ENCODE peak calls at places on chromosomes 4 and X, in ten cellular contexts. S is ovary, J is heart left ventricle, W is stomach, L is tibial nerve, I is A549, Q is HCT116, C is Peyer's patch, P is suprapubic skin, N is right lobe of liver. Y is an unnamed sample.

GRCh38 chr4:25953740-25954139 is 39.7 kb downstream of the SMIM20 start:
- DNase-seq in S (no peak), J (no peak), W (peak), L (no peak), I (peak), Q (peak), C (no peak), P (no peak), N (no peak), Y (no peak)

GRCh38 chr4:147057631-147057980 is 111.9 kb upstream of the TTC29 start:
- DNase-seq in S (no peak), J (no peak), W (no peak), L (no peak), I (no peak), Q (no peak), C (no peak), P (no peak), N (no peak), Y (no peak)

GRCh38 chr4:3700736-3701135 is 65.4 kb upstream of the ADRA2C start:
- DNase-seq in S (peak), J (peak), W (no peak), L (no peak), I (no peak), Q (no peak), C (no peak), P (peak), N (peak), Y (no peak)

GRCh38 chrX:8755116-8755515 is 23.2 kb upstream of the ANOS1 start:
- DNase-seq in S (no peak), J (no peak), W (no peak), L (no peak), I (peak), Q (no peak), C (no peak), P (no peak), N (no peak), Y (no peak)

GRCh38 chr4:86033171-86033570 is 326.7 kb downstream of the MAPK10 start:
- DNase-seq in S (no peak), J (peak), W (peak), L (no peak), I (no peak), Q (no peak), C (no peak), P (peak), N (no peak), Y (peak)

GRCh38 chrX:7347465-7347864 is 199.5 kb upstream of the PUDP start:
- DNase-seq in S (no peak), J (no peak), W (no peak), L (no peak), I (no peak), Q (no peak), C (no peak), P (no peak), N (no peak), Y (no peak)

GRCh38 chr4:25783943-25784342 is 78.8 kb downstream of the SEL1L3 start:
- DNase-seq in S (no peak), J (no peak), W (no peak), L (no peak), I (no peak), Q (no peak), C (no peak), P (no peak), N (no peak), Y (no peak)

GRCh38 chrX:106451933-106452332 is 159.8 kb upstream of the RADX start:
- DNase-seq in S (no peak), J (no peak), W (no peak), L (no peak), I (no peak), Q (no peak), C (no peak), P (no peak), N (no peak), Y (no peak)

GRCh38 chr4:120443111-120443510 is 376.5 kb upstream of the MAD2L1 start:
- DNase-seq in S (no peak), J (no peak), W (no peak), L (no peak), I (no peak), Q (no peak), C (no peak), P (no peak), N (no peak), Y (no peak)

GRCh38 chr4:16616981-16617380 is 281.5 kb downstream of the LDB2 start:
- DNase-seq in S (no peak), J (no peak), W (no peak), L (no peak), I (no peak), Q (no peak), C (no peak), P (no peak), N (no peak), Y (no peak)

GRCh38 chrX:18041656-18042055 is 179.0 kb downstream of the BEND2 start:
- DNase-seq in S (no peak), J (no peak), W (no peak), L (no peak), I (no peak), Q (no peak), C (no peak), P (no peak), N (no peak), Y (no peak)

GRCh38 chr4:11912886-11913285 is 484.2 kb upstream of the HS3ST1 start:
- DNase-seq in S (no peak), J (no peak), W (no peak), L (no peak), I (peak), Q (peak), C (no peak), P (no peak), N (no peak), Y (no peak)

GRCh38 chrX:40388441-40388840 is 192.3 kb upstream of the ATP6AP2 start:
- DNase-seq in S (no peak), J (no peak), W (no peak), L (no peak), I (no peak), Q (no peak), C (no peak), P (no peak), N (no peak), Y (no peak)

GRCh38 chrX:49171752-49172279 is at the start of gene PLP2:
- DNase-seq in S (peak), J (peak), W (peak), L (no peak), I (peak), Q (no peak), C (peak), P (peak), N (peak), Y (peak)

GRCh38 chr4:7153711-7154110 is 38.6 kb upstream of the SORCS2 start:
- DNase-seq in S (no peak), J (peak), W (no peak), L (no peak), I (no peak), Q (no peak), C (no peak), P (peak), N (no peak), Y (no peak)

GRCh38 chr4:183876268-183876934 is 28.7 kb upstream of the STOX2 start:
- DNase-seq in S (peak), J (peak), W (peak), L (no peak), I (peak), Q (no peak), C (peak), P (peak), N (peak), Y (peak)

GRCh38 chrX:21675931-21676330 is 17.8 kb upstream of the KLHL34 start:
- DNase-seq in S (no peak), J (no peak), W (no peak), L (no peak), I (no peak), Q (no peak), C (no peak), P (no peak), N (no peak), Y (no peak)

GRCh38 chrX:70039758-70040157 is 10.0 kb downstream of the AWAT2 start:
- DNase-seq in S (no peak), J (no peak), W (no peak), L (no peak), I (no peak), Q (no peak), C (no peak), P (no peak), N (no peak), Y (no peak)

GRCh38 chrX:30949554-30949953 is 60.5 kb upstream of the TAB3 start:
- DNase-seq in S (no peak), J (no peak), W (no peak), L (no peak), I (no peak), Q (no peak), C (no peak), P (no peak), N (no peak), Y (no peak)

GRCh38 chrX:55008571-55009358 is 8.6 kb downstream of the APEX2 start:
- DNase-seq in S (no peak), J (no peak), W (no peak), L (no peak), I (peak), Q (peak), C (no peak), P (no peak), N (no peak), Y (no peak)

GRCh38 chrX:38804481-38805293 is 3.4 kb downstream of the MID1IP1 start:
- DNase-seq in S (peak), J (peak), W (peak), L (no peak), I (peak), Q (no peak), C (peak), P (peak), N (peak), Y (peak)

GRCh38 chrX:20361890-20362262 is 95.2 kb upstream of the RPS6KA3 start:
- DNase-seq in S (no peak), J (no peak), W (no peak), L (no peak), I (peak), Q (no peak), C (no peak), P (no peak), N (no peak), Y (no peak)

GRCh38 chr4:74110670-74111069 is 11.7 kb upstream of the CXCL2 start:
- DNase-seq in S (no peak), J (no peak), W (no peak), L (no peak), I (no peak), Q (no peak), C (no peak), P (no peak), N (no peak), Y (no peak)

GRCh38 chr4:89119836-89120235 is 8.5 kb downstream of the TIGD2 start:
- DNase-seq in S (no peak), J (no peak), W (no peak), L (no peak), I (no peak), Q (no peak), C (no peak), P (no peak), N (no peak), Y (no peak)

GRCh38 chr4:119785963-119786362 is 157.4 kb upstream of the PDE5A start:
- DNase-seq in S (no peak), J (no peak), W (peak), L (no peak), I (peak), Q (peak), C (peak), P (no peak), N (no peak), Y (no peak)

GRCh38 chr4:156705291-156705690 is 266.3 kb downstream of the PDGFC start:
- DNase-seq in S (no peak), J (no peak), W (no peak), L (no peak), I (no peak), Q (no peak), C (no peak), P (no peak), N (no peak), Y (no peak)

GRCh38 chr4:25787891-25788331 is 74.9 kb downstream of the SEL1L3 start:
- DNase-seq in S (no peak), J (no peak), W (peak), L (no peak), I (no peak), Q (no peak), C (no peak), P (no peak), N (no peak), Y (no peak)

GRCh38 chr4:6909970-6910339 is 329 bp downstream of the TBC1D14 start:
- DNase-seq in S (peak), J (peak), W (no peak), L (no peak), I (no peak), Q (no peak), C (peak), P (no peak), N (peak), Y (no peak)

DNA sequence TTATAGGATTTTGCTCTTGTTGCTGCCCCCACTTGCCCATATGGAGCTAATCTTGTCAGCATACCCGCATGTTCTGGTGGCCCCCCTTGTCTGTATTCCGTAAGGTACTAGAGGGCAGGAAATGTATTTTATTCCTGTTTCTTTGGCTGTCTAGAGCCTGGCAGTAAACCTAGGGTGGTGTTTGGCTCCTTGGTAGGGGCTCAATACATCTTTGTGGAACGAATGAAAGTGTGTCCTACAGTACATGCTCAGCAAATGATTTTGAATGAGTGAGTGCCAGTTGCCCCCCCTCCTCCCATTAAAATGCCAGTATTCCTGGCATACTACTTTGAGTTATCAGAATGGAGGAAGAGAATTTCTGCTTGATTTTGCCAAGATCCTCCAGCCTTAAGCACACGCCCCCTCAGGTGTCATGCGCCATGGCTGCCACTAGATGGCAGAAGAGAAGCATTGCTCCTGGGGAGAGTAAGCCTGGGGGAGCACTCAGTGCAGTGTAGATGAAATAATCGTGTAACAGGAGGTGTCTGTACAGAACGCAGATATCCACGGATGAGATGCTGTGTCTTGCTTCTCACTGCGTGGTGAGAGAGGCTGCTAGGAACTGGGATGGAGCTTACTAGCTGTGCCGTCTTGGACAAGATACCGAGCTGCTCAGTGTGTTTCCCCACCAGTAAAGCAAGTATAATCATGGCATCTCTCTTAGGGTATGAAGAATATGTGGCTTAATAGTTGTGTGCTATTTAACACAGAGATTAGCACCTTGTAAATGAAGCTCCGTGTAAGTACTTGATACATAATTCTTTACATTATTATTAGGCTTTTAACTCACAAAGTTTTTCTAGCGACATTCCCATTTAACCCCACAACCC is 17.2 kb upstream of the RNF212 start:
- DNase-seq in S (peak), J (no peak), W (peak), L (peak), I (peak), Q (peak), C (peak), P (no peak), N (peak), Y (peak)
- TF ChIP-seq POLR2A in S (peak), J (no peak), W (no peak), L (no peak), I (no peak), Q (no peak), C (no peak), P (no peak), N (no peak), Y (no peak)

DNA sequence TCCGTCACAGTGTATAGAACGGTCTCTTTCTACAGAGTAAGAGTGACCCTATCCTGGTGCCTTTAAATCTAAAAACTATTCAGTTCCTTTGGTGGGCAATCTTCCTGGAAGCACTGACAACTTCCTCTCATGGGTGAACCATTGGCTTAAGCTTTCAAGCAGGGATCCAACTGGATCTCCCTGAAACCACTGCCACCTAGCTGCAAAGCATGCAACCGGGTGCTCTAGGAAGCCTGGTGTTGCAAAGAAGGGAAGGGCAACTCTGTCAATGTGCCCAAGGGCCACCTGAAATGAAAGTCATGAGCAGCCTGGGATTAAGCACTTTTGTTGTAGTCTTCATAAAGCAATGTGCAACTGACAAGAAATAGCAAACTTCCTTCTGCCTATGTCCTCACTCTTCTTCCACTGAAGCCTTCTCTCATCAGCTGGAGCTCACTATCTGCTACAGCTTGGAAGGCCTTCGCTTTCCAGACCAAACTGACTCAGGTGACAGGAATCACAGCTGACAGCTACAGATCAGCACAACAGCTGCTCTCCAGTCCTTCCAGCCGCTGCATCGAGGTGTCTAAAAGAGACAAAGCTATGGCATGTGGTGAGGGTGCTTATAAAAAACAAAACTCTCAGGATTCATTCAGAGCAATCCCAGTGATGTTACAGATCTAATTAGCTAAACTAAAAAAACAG is 46.1 kb downstream of the SETD7 start:
- DNase-seq in S (no peak), J (no peak), W (peak), L (no peak), I (peak), Q (no peak), C (no peak), P (no peak), N (peak), Y (no peak)
- TF ChIP-seq CTCF in S (no peak), J (peak), W (no peak), L (peak), I (peak), Q (no peak), C (peak), P (no peak), N (peak), Y (peak)

GRCh38 chr4:56859841-56860240 is 38.3 kb upstream of the SPINK2 start:
- DNase-seq in S (no peak), J (no peak), W (no peak), L (no peak), I (no peak), Q (no peak), C (no peak), P (no peak), N (no peak), Y (no peak)

GRCh38 chr4:56858302-56858644 is 36.8 kb upstream of the SPINK2 start:
- DNase-seq in S (no peak), J (no peak), W (no peak), L (no peak), I (no peak), Q (no peak), C (no peak), P (no peak), N (no peak), Y (no peak)

GRCh38 chr4:56860781-56861180 is 39.3 kb upstream of the SPINK2 start:
- DNase-seq in S (no peak), J (no peak), W (no peak), L (no peak), I (no peak), Q (no peak), C (no peak), P (no peak), N (no peak), Y (no peak)

GRCh38 chr4:56863441-56864129 is 42.1 kb upstream of the SPINK2 start:
- DNase-seq in S (no peak), J (no peak), W (no peak), L (no peak), I (no peak), Q (no peak), C (no peak), P (no peak), N (no peak), Y (no peak)

DNA sequence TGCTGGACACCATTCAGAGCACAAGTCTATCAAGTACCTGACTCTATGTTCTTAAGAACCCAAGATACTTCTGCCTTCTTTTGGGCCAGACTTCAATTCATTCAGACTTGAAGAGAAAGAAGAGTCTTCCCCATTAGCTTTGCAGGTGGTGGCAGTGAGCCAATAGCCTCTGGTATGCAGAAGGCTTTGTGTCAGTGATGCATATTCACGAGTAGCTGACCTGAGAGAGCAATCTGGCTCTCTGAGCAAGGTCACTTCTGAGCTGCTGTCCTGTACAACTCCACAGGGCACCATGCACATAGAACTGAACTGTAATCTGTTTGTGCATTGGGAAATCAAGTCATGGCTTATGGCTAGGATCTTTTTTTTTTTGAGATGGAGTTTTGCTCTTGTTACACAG is 39.9 kb upstream of the SPINK2 start:
- DNase-seq in S (no peak), J (no peak), W (no peak), L (no peak), I (no peak), Q (no peak), C (no peak), P (no peak), N (no peak), Y (no peak)
- H3K27ac ChIP-seq in S (no peak), J (no peak), W (no peak), L (no peak), I (no peak), Q (no peak), C (no peak), P (no peak), N (no peak), Y (no peak)

GRCh38 chrX:45758319-45758718 is 557.6 kb upstream of the DIPK2B start:
- DNase-seq in S (no peak), J (no peak), W (no peak), L (no peak), I (no peak), Q (no peak), C (peak), P (no peak), N (no peak), Y (no peak)
- TF ChIP-seq POLR2A in S (no peak), J (no peak), W (no peak), L (no peak), I (no peak), Q (no peak), C (no peak), P (no peak), N (no peak), Y (no peak)

GRCh38 chr4:139606600-139607301 is 50.7 kb upstream of the SETD7 start:
- DNase-seq in S (no peak), J (no peak), W (no peak), L (no peak), I (peak), Q (no peak), C (no peak), P (no peak), N (no peak), Y (no peak)
- TF ChIP-seq CTCF in S (no peak), J (no peak), W (no peak), L (no peak), I (no peak), Q (no peak), C (no peak), P (peak), N (no peak), Y (no peak)

GRCh38 chr4:141636077-141636770 is at the start of gene IL15:
- DNase-seq in S (peak), J (peak), W (peak), L (peak), I (peak), Q (peak), C (peak), P (peak), N (peak), Y (peak)

GRCh38 chr4:141637565-141637964 is 1.2 kb downstream of the IL15 start:
- DNase-seq in S (no peak), J (no peak), W (no peak), L (no peak), I (no peak), Q (no peak), C (no peak), P (no peak), N (no peak), Y (no peak)

GRCh38 chr4:141630854-141631253 is 5.5 kb upstream of the IL15 start:
- DNase-seq in S (no peak), J (no peak), W (no peak), L (no peak), I (no peak), Q (no peak), C (no peak), P (no peak), N (no peak), Y (no peak)

GRCh38 chr4:141636771-141637460 is 533 bp downstream of the IL15 start:
- DNase-seq in S (peak), J (peak), W (peak), L (no peak), I (peak), Q (peak), C (peak), P (peak), N (peak), Y (peak)

GRCh38 chr4:141635726-141636076 is 682 bp upstream of the IL15 start:
- DNase-seq in S (no peak), J (no peak), W (no peak), L (no peak), I (no peak), Q (no peak), C (no peak), P (no peak), N (no peak), Y (no peak)
- H3K27ac ChIP-seq in S (no peak), J (peak), W (peak), L (peak), I (peak), Q (no peak), C (peak), P (no peak), N (peak), Y (peak)